ENCODE peak calls at places on chromosomes 5 and 9, in nine cellular contexts. R is epithelial cell of proximal tubule; L is GM04504; F is stimulated activated CD4-positive, alpha-beta T cell treated with anti-CD3 and anti-CD28 coated beads, Interleukin-1b, Interleukin-23, amount 100 ng/mL, for 24 hours; T is PC-3; B is heart left ventricle; I is HT-29; V is NCI-H187; D is cardiac muscle cell. X is an unnamed sample.

GRCh38 chr9:71955300-71955915 is 44.0 kb downstream of the C9orf85 start:
- DNase-seq in D (no peak), L (no peak), B (no peak), T (no peak), R (no peak), F (no peak), V (no peak), I (no peak), X (no peak)

GRCh38 chr9:38164659-38165221 is 95.7 kb upstream of the SHB start:
- DNase-seq in L (no peak), D (no peak), F (no peak), R (no peak), B (no peak), I (no peak), V (no peak), T (no peak), X (no peak)

GRCh38 chr9:89919171-89919681 is 314.4 kb downstream of the GADD45G start:
- DNase-seq in F (no peak), R (no peak), T (no peak), L (no peak), D (peak; percentile 13), V (no peak), B (no peak), I (peak; percentile 60), X (no peak)

GRCh38 chr5:161009194-161009593 is 157.2 kb upstream of the ATP10B start:
- DNase-seq in V (no peak), F (no peak), B (no peak), L (no peak), I (no peak), D (no peak), T (no peak), R (no peak), X (no peak)

GRCh38 chr5:66713998-66714397 is 117.8 kb downstream of the MAST4 start:
- DNase-seq in T (peak; percentile 1), R (peak; percentile 85), D (peak; percentile 41), F (no peak), V (no peak), I (no peak), L (no peak), B (no peak), X (no peak)

GRCh38 chr5:34699155-34700077 is 43.3 kb downstream of the RAI14 start:
- DNase-seq in V (no peak), D (no peak), L (no peak), R (no peak), I (peak; percentile 74), F (no peak), T (no peak), B (no peak), X (no peak)

GRCh38 chr9:76817489-76817888 is 53.3 kb downstream of the PCA3 start:
- DNase-seq in D (peak; percentile 38), I (no peak), F (no peak), R (peak; percentile 70), T (peak; percentile 75), B (no peak), V (no peak), L (peak; percentile 68), X (no peak)

GRCh38 chr5:119840175-119840574 is 210.8 kb downstream of the FAM170A start:
- DNase-seq in B (no peak), V (no peak), F (no peak), L (no peak), I (no peak), D (no peak), R (no peak), T (no peak), X (no peak)

GRCh38 chr5:74579215-74579614 is 61.3 kb downstream of the ENC1 start:
- DNase-seq in R (no peak), V (no peak), B (no peak), L (no peak), I (no peak), F (peak; percentile 27), T (no peak), D (peak; percentile 29), X (no peak)

GRCh38 chr5:153974131-153974812 is 64.4 kb downstream of the FAM114A2 start:
- DNase-seq in V (no peak), D (peak; percentile 70), I (peak; percentile 65), B (no peak), F (no peak), L (no peak), R (no peak), T (peak; percentile 69), X (peak; percentile 67)

GRCh38 chr9:132806723-132807421 is 71.2 kb downstream of the AK8 start:
- DNase-seq in L (no peak), I (no peak), T (peak; percentile 3), F (no peak), V (no peak), B (no peak), D (no peak), R (no peak), X (no peak)

GRCh38 chr9:114691046-114691955 is 9.3 kb upstream of the TEX48 start:
- DNase-seq in V (no peak), B (no peak), R (peak; percentile 50), D (peak; percentile 70), I (peak; percentile 41), L (peak; percentile 61), F (peak; percentile 47), T (peak; percentile 96), X (no peak)

GRCh38 chr5:152631217-152631616 is 226.1 kb upstream of the NMUR2 start:
- DNase-seq in F (no peak), R (no peak), L (no peak), D (no peak), V (no peak), I (no peak), T (no peak), B (no peak), X (no peak)

GRCh38 chr9:130461218-130461630 is 16.5 kb downstream of the ASS1 start:
- DNase-seq in F (peak; percentile 65), T (peak; percentile 60), V (peak; percentile 23), D (peak; percentile 50), L (no peak), I (peak; percentile 60), R (no peak), B (peak; percentile 81), X (peak; percentile 64)